ENCODE peak calls at places on chromosome 10, in ten cellular contexts. I is amniotic stem cell; W is T-helper 2 cell; H is HEK293T; D is retina; V is activated T-helper 9 cell treated with anti-CD3 and anti-CD28 coated beads, Interleukin-2, amount 50 U/mL, for 16 hours; Y is NCI-H510A; A is EL; C is nephron progenitor cell; M is ELR. N is an unnamed sample.

GRCh38 chr10:51907342-51907741 is 207.9 kb upstream of the CSTF2T start:
- DNase-seq in I (no peak), W (no peak), H (no peak), D (no peak), V (no peak), Y (no peak), A (no peak), C (no peak), M (no peak), N (no peak)

GRCh38 chr10:16986406-16987128 is 143.0 kb downstream of the CUBN start:
- DNase-seq in I (no peak), W (no peak), H (no peak), D (peak), V (no peak), Y (no peak), A (peak), C (no peak), M (peak), N (no peak)

GRCh38 chr10:77463499-77463898 is 174.1 kb downstream of the KCNMA1 start:
- DNase-seq in I (no peak), W (no peak), H (no peak), D (no peak), V (no peak), Y (no peak), A (no peak), C (no peak), M (no peak), N (no peak)

GRCh38 chr10:18419945-18420344 is 231.4 kb downstream of the NSUN6 start:
- DNase-seq in I (no peak), W (no peak), H (no peak), D (no peak), V (no peak), Y (no peak), A (no peak), C (no peak), M (no peak), N (no peak)

GRCh38 chr10:123378302-123378701 is 224.1 kb downstream of the BUB3 start:
- DNase-seq in I (no peak), W (no peak), H (no peak), D (no peak), V (no peak), Y (no peak), A (no peak), C (no peak), M (no peak), N (no peak)

GRCh38 chr10:29998142-29998808 is 61.1 kb downstream of the JCAD start:
- DNase-seq in I (peak), W (peak), H (peak), D (peak), V (peak), Y (no peak), A (peak), C (peak), M (peak), N (peak)

GRCh38 chr10:119453313-119453712 is 89.2 kb downstream of the RGS10 start:
- DNase-seq in I (no peak), W (no peak), H (no peak), D (no peak), V (no peak), Y (no peak), A (no peak), C (no peak), M (no peak), N (no peak)

GRCh38 chr10:34985823-34986222 is 104.3 kb downstream of the CUL2 start:
- DNase-seq in I (no peak), W (no peak), H (no peak), D (no peak), V (no peak), Y (no peak), A (peak), C (no peak), M (peak), N (no peak)

GRCh38 chr10:92789826-92790225 is 58.5 kb upstream of the EXOC6 start:
- DNase-seq in I (no peak), W (no peak), H (no peak), D (no peak), V (no peak), Y (no peak), A (no peak), C (no peak), M (no peak), N (no peak)

GRCh38 chr10:17735166-17735941 is 16.6 kb upstream of the TMEM236 start:
- DNase-seq in I (no peak), W (no peak), H (no peak), D (no peak), V (no peak), Y (no peak), A (no peak), C (no peak), M (no peak), N (no peak)

GRCh38 chr10:14665304-14665703 is 109.4 kb downstream of the FAM107B start:
- DNase-seq in I (no peak), W (no peak), H (no peak), D (no peak), V (no peak), Y (peak), A (no peak), C (no peak), M (no peak), N (no peak)

GRCh38 chr10:61028861-61029361 is 84.9 kb upstream of the RHOBTB1 start:
- DNase-seq in I (no peak), W (no peak), H (no peak), D (no peak), V (no peak), Y (no peak), A (peak), C (no peak), M (peak), N (no peak)

GRCh38 chr10:130411496-130412070 is 275.4 kb downstream of the GLRX3 start:
- DNase-seq in I (no peak), W (no peak), H (no peak), D (peak), V (no peak), Y (no peak), A (no peak), C (no peak), M (no peak), N (no peak)

GRCh38 chr10:24209946-24210491 is 1.1 kb downstream of the KIAA1217 start:
- DNase-seq in I (peak), W (no peak), H (no peak), D (peak), V (peak), Y (no peak), A (peak), C (no peak), M (peak), N (no peak)

GRCh38 chr10:16828731-16829175 is 11.5 kb upstream of the RSU1 start:
- DNase-seq in I (peak), W (no peak), H (no peak), D (no peak), V (no peak), Y (no peak), A (peak), C (no peak), M (peak), N (no peak)

GRCh38 chr10:122301055-122301810 is 30.1 kb downstream of the BTBD16 start:
- DNase-seq in I (no peak), W (no peak), H (no peak), D (peak), V (no peak), Y (no peak), A (peak), C (no peak), M (peak), N (no peak)

GRCh38 chr10:84478679-84479078 is 150.3 kb downstream of the CCSER2 start:
- DNase-seq in I (no peak), W (no peak), H (no peak), D (no peak), V (no peak), Y (no peak), A (no peak), C (no peak), M (no peak), N (no peak)

GRCh38 chr10:86205761-86206145 is 160.8 kb downstream of the GRID1 start:
- DNase-seq in I (no peak), W (no peak), H (no peak), D (no peak), V (no peak), Y (no peak), A (no peak), C (no peak), M (no peak), N (peak)

GRCh38 chr10:55630491-55631056 is 730.5 kb downstream of the ZWINT start:
- DNase-seq in I (no peak), W (no peak), H (peak), D (peak), V (no peak), Y (no peak), A (no peak), C (peak), M (no peak), N (peak)

GRCh38 chr10:6171891-6172354 is 30.8 kb upstream of the PFKFB3 start:
- DNase-seq in I (no peak), W (no peak), H (no peak), D (no peak), V (no peak), Y (no peak), A (peak), C (no peak), M (peak), N (no peak)

GRCh38 chr10:75470901-75471300 is 39.5 kb downstream of the LRMDA start:
- DNase-seq in I (no peak), W (no peak), H (no peak), D (no peak), V (no peak), Y (no peak), A (peak), C (no peak), M (no peak), N (no peak)

GRCh38 chr10:43715334-43715733 is 66.7 kb upstream of the ZNF32 start:
- DNase-seq in I (no peak), W (no peak), H (no peak), D (no peak), V (no peak), Y (no peak), A (no peak), C (no peak), M (no peak), N (no peak)